ENCODE peak calls at places on chromosomes 12 and 14, in ten cellular contexts. U is upper lobe of left lung, S is foreskin keratinocyte, A is left ventricle myocardium inferior, G is thyroid gland, T is hepatocyte, M is stomach, W is PC-9, P is suprapubic skin, F is heart right ventricle. H is an unnamed sample. For H3K4me1, the result is how much of the 10 kb centered on the place peaks cover.

GRCh38 chr12:47277972-47278448 is 198.3 kb upstream of the AMIGO2 start:
- DNase-seq in U (no peak), S (peak), A (no peak), G (no peak), T (peak), M (no peak), W (peak), P (no peak), F (no peak), H (no peak)

GRCh38 chr12:50764861-50765324 is 992 bp downstream of the ATF1 start:
- DNase-seq in U (no peak), S (peak), A (no peak), G (peak), T (peak), M (no peak), W (no peak), P (peak), F (peak), H (no peak)

GRCh38 chr12:132469423-132469822 is 20.5 kb upstream of the FBRSL1 start:
- DNase-seq in U (no peak), S (no peak), A (no peak), G (no peak), T (no peak), M (no peak), W (no peak), P (no peak), F (no peak), H (no peak)

GRCh38 chr14:75724414-75725204 is 63.6 kb downstream of the TTLL5 start:
- DNase-seq in U (no peak), S (no peak), A (peak), G (no peak), T (no peak), M (no peak), W (no peak), P (no peak), F (peak), H (no peak)

GRCh38 chr14:76918751-76919421 is 92.7 kb downstream of the LRRC74A start:
- DNase-seq in U (peak), S (peak), A (peak), G (peak), T (peak), M (peak), W (peak), P (peak), F (peak), H (peak)

GRCh38 chr12:6056406-6057211 is 67.9 kb downstream of the VWF start:
- DNase-seq in U (peak), S (no peak), A (no peak), G (no peak), T (no peak), M (no peak), W (no peak), P (no peak), F (no peak), H (no peak)

GRCh38 chr12:14979468-14979867 is 6.6 kb downstream of the PDE6H start:
- DNase-seq in U (no peak), S (no peak), A (no peak), G (no peak), T (no peak), M (no peak), W (no peak), P (no peak), F (no peak), H (no peak)

GRCh38 chr12:113200016-113200797 is 14.7 kb downstream of the RITA1 start:
- DNase-seq in U (no peak), S (no peak), A (no peak), G (no peak), T (no peak), M (no peak), W (no peak), P (no peak), F (no peak), H (no peak)

GRCh38 chr12:132289356-132290202 is 39.8 kb downstream of the GALNT9 start:
- DNase-seq in U (peak), S (no peak), A (no peak), G (peak), T (no peak), M (no peak), W (peak), P (no peak), F (no peak), H (no peak)

GRCh38 chr14:71780822-71781221 is 151.4 kb upstream of the RGS6 start:
- DNase-seq in U (no peak), S (no peak), A (no peak), G (no peak), T (no peak), M (no peak), W (no peak), P (no peak), F (no peak), H (no peak)

GRCh38 chr14:102809870-102810269 is 32.6 kb downstream of the TRAF3 start:
- DNase-seq in U (no peak), S (no peak), A (no peak), G (no peak), T (no peak), M (no peak), W (no peak), P (no peak), F (no peak), H (no peak)

GRCh38 chr12:122024132-122024785 is 2.6 kb downstream of the BCL7A start:
- DNase-seq in U (no peak), S (no peak), A (no peak), G (no peak), T (no peak), M (no peak), W (no peak), P (no peak), F (no peak), H (no peak)

GRCh38 chr14:75979071-75979571 is 2.7 kb downstream of the TGFB3 start:
- DNase-seq in U (peak), S (no peak), A (no peak), G (no peak), T (peak), M (no peak), W (peak), P (no peak), F (no peak), H (peak)

GRCh38 chr12:56267443-56268071 is 815 bp downstream of the COQ10A start:
- DNase-seq in U (no peak), S (no peak), A (peak), G (peak), T (peak), M (no peak), W (no peak), P (no peak), F (peak), H (no peak)

GRCh38 chr12:77402726-77403125 is 337.4 kb upstream of the E2F7 start:
- DNase-seq in U (no peak), S (no peak), A (no peak), G (no peak), T (no peak), M (no peak), W (no peak), P (no peak), F (no peak), H (no peak)

GRCh38 chr12:23113781-23114180 is 488.8 kb downstream of the ETNK1 start:
- DNase-seq in U (no peak), S (peak), A (no peak), G (no peak), T (no peak), M (no peak), W (no peak), P (no peak), F (no peak), H (no peak)

GRCh38 chr14:93085916-93086315 is 29.8 kb downstream of the ITPK1 start:
- DNase-seq in U (no peak), S (no peak), A (no peak), G (no peak), T (no peak), M (no peak), W (peak), P (no peak), F (no peak), H (no peak)

GRCh38 chr12:113184098-113184899 is 979 bp downstream of the DDX54 start:
- DNase-seq in U (no peak), S (no peak), A (no peak), G (no peak), T (no peak), M (no peak), W (no peak), P (no peak), F (no peak), H (no peak)

GRCh38 chr14:70680748-70681147 is 39.0 kb downstream of the TTC9 start:
- DNase-seq in U (no peak), S (no peak), A (no peak), G (no peak), T (no peak), M (no peak), W (no peak), P (no peak), F (no peak), H (no peak)

GRCh38 chr12:48336564-48336963 is 14.2 kb downstream of the ZNF641 start:
- DNase-seq in U (no peak), S (no peak), A (no peak), G (no peak), T (no peak), M (no peak), W (no peak), P (no peak), F (no peak), H (no peak)

GRCh38 chr12:75634244-75635222 is 123.1 kb upstream of the KRR1 start:
- DNase-seq in U (no peak), S (no peak), A (no peak), G (no peak), T (no peak), M (no peak), W (no peak), P (no peak), F (no peak), H (no peak)

GRCh38 chr12:74646831-74647230 is 109.2 kb downstream of the ATXN7L3B start:
- DNase-seq in U (no peak), S (no peak), A (no peak), G (no peak), T (peak), M (no peak), W (no peak), P (no peak), F (no peak), H (no peak)

GRCh38 chr14:73426877-73427276 is 31.5 kb downstream of the NUMB start:
- DNase-seq in U (no peak), S (no peak), A (no peak), G (no peak), T (peak), M (no peak), W (no peak), P (no peak), F (peak), H (no peak)

GRCh38 chr12:104340177-104340576 is 36.6 kb downstream of the EID3 start:
- DNase-seq in U (no peak), S (no peak), A (no peak), G (no peak), T (no peak), M (no peak), W (no peak), P (no peak), F (no peak), H (no peak)

DNA sequence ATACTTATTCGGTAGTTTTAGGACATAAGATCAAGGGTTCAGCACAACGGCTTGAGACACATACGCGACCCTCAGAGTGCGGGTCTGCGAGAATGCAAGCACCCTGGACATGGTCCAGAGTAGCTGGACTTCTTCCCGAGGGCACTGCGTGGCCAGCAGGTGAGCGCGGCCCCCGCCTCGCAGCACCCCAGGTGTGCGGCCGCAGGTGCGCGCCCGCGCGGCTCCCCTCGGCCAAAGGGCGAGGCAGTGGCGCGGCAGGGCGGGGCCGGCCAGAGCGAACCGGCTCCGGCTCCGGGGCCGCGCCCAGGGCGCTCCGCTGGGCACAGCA is 349 bp upstream of the FGD4 start:
- DNase-seq in U (no peak), S (no peak), A (no peak), G (no peak), T (no peak), M (no peak), W (no peak), P (no peak), F (no peak), H (no peak)
- H3K27ac ChIP-seq in U (peak), S (peak), A (peak), G (peak), T (peak), M (peak), W (peak), P (peak), F (peak), H (peak)

GRCh38 chr12:94558612-94559011 is 91.7 kb downstream of the TMCC3 start:
- DNase-seq in U (no peak), S (no peak), A (no peak), G (no peak), T (no peak), M (no peak), W (no peak), P (no peak), F (no peak), H (no peak)
- H3K4me1 ChIP-seq in U (under half), S (under half), A (under half), G (under half), T (under half), M (under half), W (half or more), P (under half), F (under half), H (under half)

GRCh38 chr12:106956048-106956935 is 585 bp downstream of the TMEM263 start:
- DNase-seq in U (peak), S (peak), A (peak), G (peak), T (peak), M (peak), W (peak), P (peak), F (peak), H (peak)
- TF ChIP-seq CTCF in U (no peak), S (peak), A (peak), G (no peak), T (peak), M (peak), W (no peak), P (no peak), F (peak), H (no peak)

DNA sequence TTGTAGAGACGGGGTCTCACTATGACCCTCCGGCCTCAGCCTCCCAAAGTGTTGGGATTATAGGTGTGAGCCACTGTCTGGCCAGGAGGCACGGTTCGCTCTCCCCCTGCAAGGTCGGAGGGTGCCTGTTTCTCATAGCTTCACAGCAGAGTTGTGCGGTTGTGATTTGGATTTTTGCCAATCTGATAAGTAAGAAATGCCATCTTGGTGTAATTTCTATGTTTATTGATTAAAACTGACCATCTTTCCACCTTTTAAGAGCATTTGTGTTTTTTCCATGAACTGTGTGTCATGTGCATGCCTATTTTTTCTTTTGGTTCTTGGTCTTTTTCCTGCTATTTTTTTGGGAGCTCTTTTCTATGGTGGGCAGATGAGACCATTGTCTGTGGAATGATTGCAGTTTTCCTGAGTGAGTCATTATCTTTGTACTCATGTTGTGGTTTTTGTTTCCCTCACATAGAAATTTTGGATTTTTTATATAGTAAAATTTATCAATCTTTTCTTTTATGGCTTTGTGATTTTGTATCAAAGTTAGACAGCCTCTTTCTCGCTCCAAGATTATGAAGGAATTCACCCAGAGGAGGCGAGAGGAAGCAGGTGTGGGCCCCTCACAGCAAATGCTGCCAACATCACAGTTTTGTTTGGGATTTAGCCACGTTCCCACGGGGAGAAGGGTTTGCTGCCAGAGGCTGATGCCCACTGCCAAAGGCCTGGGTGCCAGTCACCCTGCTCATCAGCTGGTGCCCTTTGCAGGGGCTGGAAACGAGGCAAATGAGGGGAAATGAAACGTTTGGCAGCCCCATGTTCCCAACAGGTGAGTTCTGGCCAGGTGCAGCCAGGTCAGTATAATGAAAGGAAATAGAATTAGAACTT is 47.2 kb downstream of the RFX4 start:
- DNase-seq in U (no peak), S (peak), A (no peak), G (no peak), T (no peak), M (no peak), W (no peak), P (no peak), F (no peak), H (no peak)
- H3K27ac ChIP-seq in U (no peak), S (no peak), A (no peak), G (no peak), T (no peak), M (no peak), W (no peak), P (no peak), F (no peak), H (no peak)

GRCh38 chr12:115097406-115097805 is 413.4 kb upstream of the TBX3 start:
- DNase-seq in U (no peak), S (no peak), A (no peak), G (no peak), T (no peak), M (no peak), W (no peak), P (no peak), F (peak), H (no peak)
- H3K4me1 ChIP-seq in U (under half), S (under half), A (under half), G (under half), T (under half), M (under half), W (under half), P (under half), F (under half), H (under half)

GRCh38 chr12:19999793-20000138 is 368.6 kb upstream of the PDE3A start:
- DNase-seq in U (no peak), S (no peak), A (no peak), G (no peak), T (no peak), M (no peak), W (no peak), P (no peak), F (no peak), H (no peak)

GRCh38 chr12:19992311-19992710 is 376.0 kb upstream of the PDE3A start:
- DNase-seq in U (no peak), S (no peak), A (no peak), G (no peak), T (peak), M (no peak), W (no peak), P (no peak), F (no peak), H (no peak)

GRCh38 chr12:19997996-19998395 is 370.3 kb upstream of the PDE3A start:
- DNase-seq in U (no peak), S (no peak), A (no peak), G (no peak), T (no peak), M (no peak), W (no peak), P (no peak), F (no peak), H (no peak)

GRCh38 chr12:19998968-19999792 is 369.2 kb upstream of the PDE3A start:
- DNase-seq in U (no peak), S (no peak), A (no peak), G (no peak), T (no peak), M (no peak), W (no peak), P (no peak), F (no peak), H (no peak)

GRCh38 chr12:19994970-19995369 is 373.4 kb upstream of the PDE3A start:
- DNase-seq in U (no peak), S (no peak), A (no peak), G (no peak), T (no peak), M (no peak), W (no peak), P (no peak), F (no peak), H (no peak)
- TF ChIP-seq CTCF in U (no peak), S (peak), A (peak), G (no peak), T (peak), M (no peak), W (no peak), P (no peak), F (peak), H (no peak)

DNA sequence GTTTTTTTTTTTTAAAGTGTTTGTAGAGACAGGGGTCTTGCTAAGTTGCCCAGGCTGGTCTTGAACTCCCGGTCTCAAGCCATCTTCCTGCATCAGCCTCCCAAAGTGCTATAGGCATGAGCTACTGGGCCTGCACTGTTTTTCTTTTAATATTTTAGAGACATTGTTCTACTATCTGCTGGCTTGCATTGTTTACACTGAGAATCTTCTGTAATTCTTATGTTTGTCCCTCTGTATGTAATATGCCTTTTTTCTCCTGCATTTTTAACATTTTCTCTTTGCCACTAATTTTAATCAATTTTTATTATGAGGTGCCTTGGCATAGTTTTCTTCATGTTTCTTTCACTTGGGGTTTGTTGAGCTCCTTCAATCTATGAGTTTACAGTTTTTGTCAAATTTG is 15.4 kb upstream of the BCAT1 start:
- DNase-seq in U (no peak), S (no peak), A (no peak), G (no peak), T (no peak), M (no peak), W (no peak), P (no peak), F (no peak), H (no peak)
- H3K27ac ChIP-seq in U (no peak), S (no peak), A (no peak), G (no peak), T (no peak), M (no peak), W (no peak), P (no peak), F (no peak), H (no peak)

H was measured in ovary.